ENCODE peak calls at places on chromosome 9, in ten cellular contexts. A, T, E, I, O, U, H, Q, W and D are unnamed samples.

GRCh38 chr9:35948901-35949318 is 9.0 kb downstream of the OR2S2 start:
- DNase-seq in A (no peak), T (no peak), E (no peak), I (no peak), O (peak), U (no peak), H (no peak), Q (no peak), W (peak), D (no peak)

GRCh38 chr9:89483592-89484474 is 14.1 kb downstream of the SEMA4D start:
- DNase-seq in A (no peak), T (no peak), E (no peak), I (no peak), O (peak), U (no peak), H (no peak), Q (no peak), W (peak), D (no peak)

GRCh38 chr9:99868845-99869244 is 37.6 kb upstream of the STX17 start:
- DNase-seq in A (no peak), T (no peak), E (no peak), I (no peak), O (no peak), U (no peak), H (no peak), Q (no peak), W (no peak), D (no peak)

GRCh38 chr9:107158321-107158720 is 124.8 kb upstream of the RAD23B start:
- DNase-seq in A (peak), T (peak), E (no peak), I (peak), O (peak), U (no peak), H (no peak), Q (no peak), W (no peak), D (peak)

GRCh38 chr9:137685035-137685885 is 66.5 kb downstream of the EHMT1 start:
- DNase-seq in A (no peak), T (no peak), E (no peak), I (no peak), O (no peak), U (peak), H (no peak), Q (peak), W (no peak), D (no peak)

GRCh38 chr9:114784721-114785253 is 21.1 kb downstream of the TNFSF15 start:
- DNase-seq in A (no peak), T (no peak), E (no peak), I (no peak), O (no peak), U (no peak), H (no peak), Q (no peak), W (no peak), D (no peak)

GRCh38 chr9:135898634-135899407 is 8.5 kb downstream of the CAMSAP1 start:
- DNase-seq in A (no peak), T (no peak), E (no peak), I (no peak), O (no peak), U (no peak), H (no peak), Q (peak), W (no peak), D (no peak)

GRCh38 chr9:99431103-99431502 is 209.0 kb downstream of the SEC61B start:
- DNase-seq in A (peak), T (no peak), E (no peak), I (no peak), O (no peak), U (no peak), H (no peak), Q (no peak), W (no peak), D (no peak)

GRCh38 chr9:138105561-138106505 is 228.3 kb downstream of the CACNA1B start:
- DNase-seq in A (no peak), T (no peak), E (no peak), I (peak), O (peak), U (no peak), H (no peak), Q (no peak), W (no peak), D (peak)

GRCh38 chr9:35232867-35233544 is 71.2 kb downstream of the UNC13B start:
- DNase-seq in A (no peak), T (no peak), E (no peak), I (no peak), O (no peak), U (no peak), H (no peak), Q (no peak), W (no peak), D (no peak)

GRCh38 chr9:21392270-21392669 is 7.1 kb upstream of the IFNA2 start:
- DNase-seq in A (peak), T (peak), E (no peak), I (peak), O (peak), U (peak), H (no peak), Q (no peak), W (no peak), D (peak)

GRCh38 chr9:136196465-136197371 is 8.2 kb downstream of the LHX3 start:
- DNase-seq in A (peak), T (no peak), E (no peak), I (peak), O (peak), U (no peak), H (no peak), Q (no peak), W (no peak), D (no peak)

GRCh38 chr9:92187390-92187789 is 72.2 kb upstream of the SPTLC1 start:
- DNase-seq in A (no peak), T (no peak), E (no peak), I (peak), O (no peak), U (no peak), H (no peak), Q (no peak), W (no peak), D (no peak)

GRCh38 chr9:98796364-98797101 is at the start of gene ANKS6:
- DNase-seq in A (peak), T (peak), E (peak), I (peak), O (peak), U (peak), H (peak), Q (no peak), W (peak), D (peak)

GRCh38 chr9:19748278-19749126 is 40.3 kb downstream of the SLC24A2 start:
- DNase-seq in A (peak), T (no peak), E (no peak), I (no peak), O (no peak), U (peak), H (no peak), Q (peak), W (no peak), D (no peak)